ENCODE peak calls at places on chromosomes 5 and 9, in four cellular contexts. H is kidney, T is omental fat pad, E is IMR-90. I is an unnamed sample.

GRCh38 chr5:40877371-40877988 is 31.8 kb upstream of the C7 start:
- DNase-seq in T (no peak), H (no peak), E (no peak), I (no peak)

GRCh38 chr5:157284458-157285212 is 18.7 kb downstream of the CYFIP2 start:
- DNase-seq in T (no peak), H (no peak), E (no peak), I (no peak)

GRCh38 chr9:696332-697090 is 145.0 kb upstream of the DMRT1 start:
- DNase-seq in H (no peak), T (no peak), E (peak), I (no peak)

GRCh38 chr5:2383678-2384025 is 367.8 kb downstream of the IRX2 start:
- DNase-seq in T (no peak), H (no peak), E (no peak), I (no peak)

GRCh38 chr9:38215465-38215864 is 146.4 kb upstream of the SHB start:
- DNase-seq in H (no peak), T (no peak), E (no peak), I (no peak)

GRCh38 chr5:78699565-78700143 is 51.1 kb upstream of the LHFPL2 start:
- DNase-seq in T (no peak), E (peak), H (no peak), I (peak)

GRCh38 chr9:69809304-69809863 is 11.2 kb upstream of the CFAP95 start:
- DNase-seq in E (peak), T (no peak), H (no peak), I (no peak)

GRCh38 chr5:89243611-89244010 is 360.6 kb upstream of the MEF2C start:
- DNase-seq in H (no peak), T (no peak), E (no peak), I (no peak)

GRCh38 chr9:79535534-79535933 is 36.2 kb upstream of the TLE4 start:
- DNase-seq in E (no peak), H (no peak), T (no peak), I (no peak)

GRCh38 chr5:33933723-33934544 is 2.3 kb upstream of the RXFP3 start:
- DNase-seq in T (no peak), E (peak), H (no peak), I (no peak)

GRCh38 chr5:35741126-35741711 is 115.5 kb upstream of the IL7R start:
- DNase-seq in E (peak), T (no peak), H (no peak), I (no peak)